ENCODE peak calls at places on chromosomes 12 and 14, in seven cellular contexts. V is cardiac fibroblast; M is EL; S is MG63; N is stimulated activated naive CD4-positive, alpha-beta T cell; Z is WTC11; J is Daoy. O is an unnamed sample.

GRCh38 chr14:89566180-89566579 is 149.1 kb upstream of the FOXN3 start:
- DNase-seq in S (no peak), J (no peak), M (no peak), V (no peak), N (no peak), Z (no peak), O (no peak)

GRCh38 chr12:7319934-7320333 is 16.1 kb downstream of the ACSM4 start:
- DNase-seq in S (no peak), Z (no peak), M (no peak), V (peak; percentile 16), J (no peak), N (no peak), O (no peak)

GRCh38 chr14:49876563-49877127 is 16.2 kb upstream of the ARF6 start:
- DNase-seq in N (no peak), Z (no peak), J (no peak), M (no peak), S (no peak), V (no peak), O (no peak)

GRCh38 chr14:34361504-34362011 is 100.5 kb downstream of the SPTSSA start:
- DNase-seq in N (no peak), S (no peak), J (no peak), Z (no peak), M (no peak), V (peak; percentile 53), O (no peak)

GRCh38 chr14:50001146-50001998 is 108.5 kb downstream of the ARF6 start:
- DNase-seq in S (peak; percentile 78), Z (peak; percentile 20), J (peak; percentile 95), N (peak; percentile 62), V (peak; percentile 86), M (peak; percentile 89), O (peak; percentile 71)

GRCh38 chr14:71783786-71784185 is 148.4 kb upstream of the RGS6 start:
- DNase-seq in N (no peak), S (peak; percentile 10), V (no peak), Z (no peak), J (no peak), M (no peak), O (no peak)

GRCh38 chr12:48185181-48185919 is 1.9 kb downstream of the CCDC184 start:
- DNase-seq in N (no peak), J (peak; percentile 30), S (no peak), V (no peak), Z (peak; percentile 30), M (peak; percentile 42), O (no peak)

GRCh38 chr12:78568326-78569020 is 296.1 kb upstream of the SYT1 start:
- DNase-seq in S (no peak), M (peak; percentile 5), N (no peak), J (no peak), V (no peak), Z (no peak), O (no peak)

GRCh38 chr12:75289678-75290200 is 40.4 kb downstream of the CAPS2 start:
- DNase-seq in M (peak; percentile 17), S (no peak), Z (no peak), V (peak; percentile 57), J (no peak), N (no peak), O (no peak)

GRCh38 chr12:124764451-124764850 is 99.2 kb downstream of the SCARB1 start:
- DNase-seq in S (peak; percentile 20), J (peak; percentile 65), M (peak; percentile 56), Z (peak; percentile 61), V (peak; percentile 96), N (no peak), O (peak; percentile 35)

GRCh38 chr14:24243336-24243836 is 963 bp upstream of the TINF2 start:
- DNase-seq in S (no peak), J (peak; percentile 59), M (no peak), V (no peak), Z (no peak), N (no peak), O (no peak)

GRCh38 chr12:46303039-46303666 is 34.3 kb upstream of the SLC38A1 start:
- DNase-seq in Z (peak; percentile 48), M (peak; percentile 31), J (peak; percentile 35), V (peak; percentile 64), S (no peak), N (peak; percentile 56), O (peak; percentile 73)

GRCh38 chr12:68534108-68534507 is 76.6 kb upstream of the RAP1B start:
- DNase-seq in V (no peak), Z (no peak), S (no peak), N (no peak), M (no peak), J (no peak), O (no peak)

GRCh38 chr14:97312910-97313309 is 515.7 kb downstream of the VRK1 start:
- DNase-seq in Z (no peak), J (no peak), V (no peak), M (no peak), N (no peak), S (no peak), O (no peak)

GRCh38 chr12:49888461-49889151 is 15.1 kb downstream of the FAIM2 start:
- DNase-seq in J (no peak), Z (no peak), M (no peak), V (no peak), N (no peak), S (no peak), O (no peak)

GRCh38 chr12:94575024-94575423 is 75.3 kb downstream of the TMCC3 start:
- DNase-seq in M (no peak), J (no peak), S (no peak), V (no peak), N (no peak), Z (no peak), O (no peak)

GRCh38 chr14:73785834-73786631 is 65.6 kb upstream of the PTGR2 start:
- DNase-seq in M (peak; percentile 93), J (peak; percentile 87), Z (peak; percentile 50), N (peak; percentile 58), V (peak; percentile 95), S (peak; percentile 79), O (peak; percentile 49)

GRCh38 chr12:128583453-128583852 is 240.3 kb downstream of the SLC15A4 start:
- DNase-seq in N (no peak), S (no peak), M (no peak), V (no peak), Z (no peak), J (no peak), O (peak; percentile 3)

GRCh38 chr12:24928131-24928530 is 20.8 kb downstream of the BCAT1 start:
- DNase-seq in N (no peak), V (no peak), M (no peak), Z (no peak), S (no peak), J (no peak), O (no peak)

GRCh38 chr14:100471451-100472093 is 115.6 kb downstream of the BEGAIN start:
- DNase-seq in M (no peak), N (no peak), S (no peak), J (peak; percentile 87), V (no peak), Z (no peak), O (no peak)

GRCh38 chr14:101064121-101064661 is 160.7 kb upstream of the RTL1 start:
- DNase-seq in S (no peak), M (no peak), V (no peak), N (no peak), Z (no peak), J (no peak), O (no peak)

GRCh38 chr14:49405291-49405690 is 180.9 kb downstream of the RPS29 start:
- DNase-seq in S (peak; percentile 43), M (peak; percentile 5), Z (no peak), J (no peak), V (peak; percentile 97), N (no peak), O (no peak)

GRCh38 chr14:27528328-27528727 is 930.5 kb upstream of the NOVA1 start:
- DNase-seq in J (peak; percentile 25), S (no peak), V (peak; percentile 51), M (no peak), Z (no peak), N (no peak), O (peak; percentile 2)

GRCh38 chr14:76203086-76204001 is 51.6 kb downstream of the GPATCH2L start:
- DNase-seq in V (peak; percentile 94), N (no peak), S (peak; percentile 85), M (peak; percentile 92), J (peak; percentile 95), Z (no peak), O (no peak)

GRCh38 chr12:127485528-127485927 is 781.4 kb upstream of the TMEM132C start:
- DNase-seq in S (peak; percentile 86), Z (no peak), J (peak; percentile 94), N (no peak), V (peak; percentile 87), M (peak; percentile 90), O (no peak)

GRCh38 chr14:35438910-35439713 is 34.6 kb upstream of the NFKBIA start:
- DNase-seq in Z (no peak), S (no peak), N (peak; percentile 2), M (peak; percentile 16), J (no peak), V (peak; percentile 41), O (peak; percentile 9)

GRCh38 chr12:89343127-89343526 is 9.2 kb downstream of the DUSP6 start:
- DNase-seq in J (no peak), S (peak; percentile 79), Z (no peak), V (peak; percentile 77), M (no peak), N (no peak), O (no peak)

GRCh38 chr12:49346659-49347306 is at the start of gene DNAJC22:
- DNase-seq in V (peak; percentile 27), Z (no peak), S (no peak), N (peak; percentile 53), J (peak; percentile 65), M (no peak), O (peak; percentile 62)

O was measured in K562.